ENCODE peak calls at places on chromosome 11, in four cellular contexts. F is IMR-90, D is GM12878, R is breast epithelium. A is an unnamed sample. For H3K4me1, the result is how much of the 10 kb centered on the place peaks cover.

GRCh38 chr11:132972565-132972964 is 559.7 kb downstream of the OPCML start:
- DNase-seq in F (no peak), D (no peak), R (no peak), A (no peak)

GRCh38 chr11:116548286-116548685 is 224.5 kb downstream of the BUD13 start:
- DNase-seq in F (no peak), D (no peak), R (no peak), A (no peak)

GRCh38 chr11:134587345-134587744 is 175.3 kb upstream of the B3GAT1 start:
- DNase-seq in F (no peak), D (no peak), R (no peak), A (no peak)

GRCh38 chr11:44622721-44623258 is 57.3 kb downstream of the CD82 start:
- DNase-seq in F (no peak), D (no peak), R (peak), A (no peak)

GRCh38 chr11:19874241-19874640 is 161.6 kb downstream of the NAV2 start:
- DNase-seq in F (no peak), D (no peak), R (no peak), A (no peak)

GRCh38 chr11:118434123-118434552 is 2.2 kb upstream of the KMT2A start:
- DNase-seq in F (peak), D (no peak), R (no peak), A (no peak)

GRCh38 chr11:35864131-35864530 is 79.7 kb upstream of the LDLRAD3 start:
- DNase-seq in F (no peak), D (no peak), R (no peak), A (no peak)

GRCh38 chr11:14644396-14645246 is 1.0 kb downstream of the PDE3B start:
- DNase-seq in F (no peak), D (no peak), R (no peak), A (no peak)

GRCh38 chr11:67455054-67455453 is at the start of gene CABP4:
- DNase-seq in F (no peak), D (no peak), R (no peak), A (no peak)

GRCh38 chr11:78138694-78139421 is 568 bp downstream of the ALG8 start:
- DNase-seq in F (peak), D (peak), R (no peak), A (no peak)

GRCh38 chr11:104219081-104219480 is 55.1 kb upstream of the PDGFD start:
- DNase-seq in F (peak), D (no peak), R (no peak), A (no peak)

GRCh38 chr11:40328890-40329617 is 1130.4 kb downstream of the LRRC4C start:
- DNase-seq in F (peak), D (no peak), R (peak), A (no peak)

GRCh38 chr11:8838248-8838647 is 72.7 kb upstream of the AKIP1 start:
- DNase-seq in F (peak), D (no peak), R (no peak), A (no peak)

GRCh38 chr11:45252134-45252856 is 33.8 kb downstream of the SYT13 start:
- DNase-seq in F (peak), D (no peak), R (no peak), A (no peak)

GRCh38 chr11:5726351-5726750 is 9.9 kb upstream of the OR56B1 start:
- DNase-seq in F (no peak), D (no peak), R (no peak), A (no peak)

GRCh38 chr11:68495330-68495729 is 34.8 kb downstream of the PPP6R3 start:
- DNase-seq in F (no peak), D (no peak), R (no peak), A (no peak)
- H3K4me1 ChIP-seq in F (under half), D (under half), R (under half), A (half or more)

DNA sequence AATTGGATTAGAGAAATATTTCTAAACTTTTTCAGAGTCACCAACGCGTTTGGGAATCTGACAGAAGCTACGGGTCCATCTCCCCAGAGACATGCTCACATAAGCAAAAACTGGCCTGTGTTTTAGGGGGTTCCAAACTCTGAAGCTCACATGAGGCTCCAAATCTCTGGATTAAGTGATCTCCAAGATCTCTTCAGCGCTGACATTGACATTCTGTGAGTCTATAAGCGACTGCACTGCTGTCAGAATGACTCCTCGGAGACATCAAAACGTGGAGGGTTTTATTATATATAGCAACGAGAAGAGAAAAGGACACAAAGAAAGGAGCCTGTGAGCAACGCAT is 642 bp upstream of the SIK2 start:
- DNase-seq in F (no peak), D (no peak), R (no peak), A (no peak)
- H3K4me1 ChIP-seq in F (under half), D (under half), R (under half), A (under half)

GRCh38 chr11:61885166-61885778 is 6.1 kb downstream of the FADS3 start:
- DNase-seq in F (no peak), D (no peak), R (no peak), A (no peak)
- H3K4me1 ChIP-seq in F (under half), D (under half), R (under half), A (under half)

GRCh38 chr11:96026310-96026709 is 102.4 kb upstream of the MTMR2 start:
- DNase-seq in F (no peak), D (no peak), R (no peak), A (no peak)

GRCh38 chr11:96021901-96022650 is 98.2 kb upstream of the MTMR2 start:
- DNase-seq in F (no peak), D (no peak), R (no peak), A (no peak)

GRCh38 chr11:96019810-96020747 is 96.2 kb upstream of the MTMR2 start:
- DNase-seq in F (no peak), D (no peak), R (no peak), A (no peak)

GRCh38 chr11:96024666-96025065 is 100.8 kb upstream of the MTMR2 start:
- DNase-seq in F (no peak), D (no peak), R (no peak), A (no peak)

GRCh38 chr11:96023311-96023710 is 99.4 kb upstream of the MTMR2 start:
- DNase-seq in F (peak), D (no peak), R (no peak), A (no peak)
- H3K4me1 ChIP-seq in F (under half), D (under half), R (under half), A (under half)

DNA sequence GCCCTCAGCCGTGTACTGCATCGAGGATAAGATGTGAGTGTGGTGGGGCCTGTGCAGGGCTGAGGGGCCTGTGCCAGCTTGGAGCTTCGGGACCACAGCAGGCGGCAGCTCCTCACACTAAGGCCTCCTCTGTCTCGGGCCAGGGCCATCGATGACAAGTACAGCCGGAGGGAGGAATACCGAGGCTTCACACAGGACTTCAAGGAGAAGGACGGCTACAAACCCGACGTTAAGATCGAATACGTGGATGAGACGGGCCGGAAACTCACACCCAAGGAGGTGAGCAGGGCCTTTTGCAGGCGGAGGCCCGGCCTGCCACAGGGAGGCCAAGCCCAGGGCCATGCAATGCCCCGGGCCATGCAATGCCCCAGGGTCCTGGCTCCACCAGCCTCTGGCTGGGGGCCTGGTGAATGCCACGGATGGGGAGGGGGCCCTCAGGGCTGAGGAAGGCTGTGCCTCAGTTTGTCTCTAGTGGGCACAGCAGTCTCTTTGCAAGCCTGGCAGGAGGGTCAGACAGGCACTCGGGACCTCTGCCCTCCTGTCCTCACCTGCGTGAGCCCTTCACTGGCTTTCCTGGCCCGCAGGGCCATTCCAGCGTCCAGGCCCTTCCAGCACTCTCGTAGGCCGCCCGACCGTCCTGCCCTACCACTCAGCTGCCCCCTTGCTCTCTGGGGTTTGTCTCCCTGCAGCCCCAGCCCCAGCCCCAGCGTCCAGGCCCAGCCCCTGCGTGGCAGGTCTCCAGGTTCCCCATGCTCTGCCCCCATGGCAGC is 16.3 kb downstream of the SART1 start:
- DNase-seq in F (no peak), D (no peak), R (no peak), A (no peak)
- H3K4me1 ChIP-seq in F (under half), D (under half), R (under half), A (under half)

GRCh38 chr11:73388241-73389133 is 12.3 kb downstream of the RELT start:
- DNase-seq in F (no peak), D (no peak), R (no peak), A (no peak)
- H3K4me1 ChIP-seq in F (under half), D (half or more), R (under half), A (under half)